ENCODE peak calls at places on chromosomes 5 and 9, in four cellular contexts. G, Q, S and D are unnamed samples.

GRCh38 chr5:96125335-96125891 is 163.8 kb upstream of the ELL2 start:
- DNase-seq in Q (no peak), S (no peak), G (no peak), D (no peak)

GRCh38 chr5:146047396-146047795 is 58.0 kb downstream of the PLAC8L1 start:
- DNase-seq in Q (no peak), G (no peak), S (no peak), D (no peak)

GRCh38 chr9:86282979-86283535 is 719 bp upstream of the ISCA1 start:
- DNase-seq in Q (no peak), G (no peak), S (no peak), D (peak; percentile 5)

GRCh38 chr5:114055318-114055788 is 306.5 kb upstream of the KCNN2 start:
- DNase-seq in G (no peak), Q (no peak), S (peak; percentile 73), D (no peak)

GRCh38 chr5:140169410-140169809 is 5.6 kb upstream of the CYSTM1 start:
- DNase-seq in S (no peak), G (no peak), Q (no peak), D (no peak)

GRCh38 chr9:77589046-77589795 is 58.9 kb downstream of the GNA14 start:
- DNase-seq in Q (no peak), G (no peak), S (no peak), D (no peak)

GRCh38 chr5:94432499-94432898 is 185.9 kb downstream of the KIAA0825 start:
- DNase-seq in Q (no peak), G (no peak), S (no peak), D (no peak)

GRCh38 chr9:98795970-98796363 is 388 bp downstream of the ANKS6 start:
- DNase-seq in G (no peak), Q (no peak), S (no peak), D (no peak)

GRCh38 chr9:616694-617093 is 224.8 kb upstream of the DMRT1 start:
- DNase-seq in S (no peak), G (no peak), Q (no peak), D (no peak)

GRCh38 chr5:180290568-180291233 is 1.2 kb downstream of the MAPK9 start:
- DNase-seq in G (no peak), S (no peak), Q (no peak), D (no peak)

GRCh38 chr9:91428431-91428830 is 4.8 kb upstream of the NFIL3 start:
- DNase-seq in Q (no peak), G (no peak), S (no peak), D (no peak)

DNA sequence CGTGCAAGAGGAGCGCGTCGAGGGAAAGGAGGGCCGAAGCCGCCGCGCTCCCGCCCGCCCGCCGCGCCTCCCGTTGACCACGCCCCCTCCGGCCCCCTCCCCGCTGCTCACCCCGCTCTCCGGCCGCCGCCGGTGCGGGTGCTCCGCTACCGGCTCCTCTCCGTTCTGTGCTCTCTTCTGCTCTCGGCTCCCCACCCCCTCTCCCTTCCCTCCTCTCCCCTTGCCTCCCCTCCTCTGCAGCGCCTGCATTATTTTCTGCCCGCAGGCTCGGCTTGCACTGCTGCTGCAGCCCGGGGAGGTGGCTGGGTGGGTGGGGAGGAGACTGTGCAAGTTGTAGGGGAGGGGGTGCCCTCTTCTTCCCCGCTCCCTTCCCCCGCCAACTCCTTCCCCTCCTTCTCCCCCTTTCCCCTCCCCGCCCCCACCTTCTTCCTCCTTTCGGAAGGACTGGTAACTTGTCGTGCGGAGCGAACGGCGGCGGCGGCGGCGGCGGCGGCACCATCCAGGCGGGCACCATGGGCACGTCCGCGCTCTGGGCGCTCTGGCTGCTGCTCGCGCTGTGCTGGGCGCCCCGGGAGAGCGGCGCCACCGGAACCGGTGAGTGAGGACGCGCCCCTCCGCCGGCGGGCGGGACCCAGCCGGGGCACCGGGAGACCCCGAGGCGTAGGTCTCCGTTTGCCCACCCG is at the start of gene VLDLR:
- DNase-seq in G (peak; percentile 59), S (peak; percentile 90), Q (peak; percentile 31), D (peak; percentile 42)
- TF ChIP-seq POLR2AphosphoS5 in G (no peak), S (no peak), Q (no peak), D (no peak)

GRCh38 chr9:70511858-70512257 is 97.4 kb upstream of the KLF9 start:
- DNase-seq in G (no peak), Q (no peak), S (no peak), D (no peak)
- TF ChIP-seq TAF1 in G (no peak), Q (no peak), S (no peak), D (no peak)

GRCh38 chr9:107667700-107668099 is 178.1 kb upstream of the KLF4 start:
- DNase-seq in Q (no peak), G (no peak), S (no peak), D (no peak)
- TF ChIP-seq POLR2AphosphoS5 in Q (no peak), G (no peak), S (no peak), D (no peak)

DNA sequence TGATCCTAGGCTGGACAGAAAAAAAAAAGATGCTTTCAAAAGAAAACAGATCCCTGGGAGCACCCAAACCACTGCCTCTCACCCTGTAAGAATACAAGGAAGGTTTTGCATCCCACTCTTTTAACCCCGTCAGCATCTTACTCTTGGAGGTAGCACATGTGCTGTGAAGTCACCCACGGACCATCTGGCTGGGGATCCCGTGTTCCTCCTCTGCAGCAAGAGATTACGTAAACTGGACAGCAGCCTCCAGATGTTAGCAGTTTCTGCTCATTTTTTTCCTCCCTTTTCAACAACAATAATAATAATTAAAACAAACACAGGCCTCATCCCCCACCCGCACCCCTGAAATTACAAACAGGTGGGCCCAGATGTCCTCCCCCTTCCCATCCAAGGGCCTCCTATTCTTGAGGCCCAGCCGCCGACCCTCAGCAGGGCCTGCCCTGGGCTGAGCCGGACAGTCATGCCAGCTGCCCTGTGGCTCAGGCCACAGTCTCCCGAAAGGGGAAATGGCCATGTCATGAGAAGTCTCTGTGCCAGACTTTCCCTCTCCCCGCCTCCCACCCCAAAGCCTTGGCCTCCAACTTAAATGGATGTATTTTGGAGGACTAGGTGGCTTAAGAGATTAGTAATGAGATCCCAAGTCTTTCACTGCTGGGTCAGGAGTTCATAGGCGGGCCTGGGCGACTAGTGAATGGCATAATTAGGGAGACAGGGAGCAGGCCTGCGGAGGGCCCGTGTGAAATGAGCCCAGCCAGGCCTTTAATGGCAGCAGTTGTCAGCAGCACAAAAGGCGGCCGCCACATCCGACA is 165.1 kb downstream of the PAPPA start:
- DNase-seq in S (no peak), G (no peak), Q (no peak), D (no peak)
- TF ChIP-seq TAF1 in S (no peak), G (no peak), Q (no peak), D (no peak)